ENCODE peak calls at places on chromosomes 1 and 21, in six cellular contexts. Q is fibroblast of the aortic adventitia; O is CD4-positive, alpha-beta T cell; D is H9; Y is BE2C; J is lung. M is an unnamed sample.

GRCh38 chr1:156738407-156738806 is 2.5 kb downstream of the MRPL24 start:
- DNase-seq in Q (no peak), O (no peak), D (no peak), Y (no peak), J (no peak), M (no peak)

GRCh38 chr1:43305926-43306687 is 5.3 kb downstream of the TIE1 start:
- DNase-seq in Q (no peak), O (no peak), D (no peak), Y (no peak), J (no peak), M (no peak)

GRCh38 chr21:29737188-29737587 is 202.6 kb downstream of the GRIK1 start:
- DNase-seq in Q (peak), O (no peak), D (no peak), Y (no peak), J (no peak), M (no peak)

GRCh38 chr1:37922767-37923550 is 23.9 kb downstream of the INPP5B start:
- DNase-seq in Q (no peak), O (no peak), D (no peak), Y (no peak), J (no peak), M (no peak)

GRCh38 chr21:40102682-40103081 is 235.4 kb downstream of the PCP4 start:
- DNase-seq in Q (no peak), O (no peak), D (no peak), Y (no peak), J (no peak), M (no peak)

GRCh38 chr1:5659606-5660005 is 332.6 kb downstream of the NPHP4 start:
- DNase-seq in Q (no peak), O (no peak), D (no peak), Y (no peak), J (no peak), M (no peak)

GRCh38 chr1:240239309-240239708 is 147.6 kb downstream of the FMN2 start:
- DNase-seq in Q (no peak), O (no peak), D (no peak), Y (no peak), J (no peak), M (no peak)

GRCh38 chr1:247829651-247830050 is 5.7 kb upstream of the OR14A16 start:
- DNase-seq in Q (no peak), O (no peak), D (no peak), Y (no peak), J (no peak), M (no peak)

GRCh38 chr1:37125295-37125694 is 91.0 kb upstream of the GRIK3 start:
- DNase-seq in Q (no peak), O (no peak), D (no peak), Y (no peak), J (no peak), M (no peak)

GRCh38 chr1:188117436-188117835 is 1288.7 kb downstream of the PLA2G4A start:
- DNase-seq in Q (no peak), O (no peak), D (no peak), Y (no peak), J (no peak), M (no peak)

GRCh38 chr1:226945106-226945857 is 5.2 kb downstream of the COQ8A start:
- DNase-seq in Q (no peak), O (no peak), D (peak), Y (no peak), J (no peak), M (no peak)

GRCh38 chr1:54227091-54227602 is 27.2 kb downstream of the MRPL37 start:
- DNase-seq in Q (no peak), O (no peak), D (no peak), Y (peak), J (no peak), M (no peak)

GRCh38 chr21:44296103-44296519 is 3.7 kb upstream of the PFKL start:
- DNase-seq in Q (no peak), O (no peak), D (no peak), Y (no peak), J (no peak), M (no peak)

GRCh38 chr1:156550346-156550745 is 22.0 kb downstream of the IQGAP3 start:
- DNase-seq in Q (no peak), O (no peak), D (no peak), Y (no peak), J (no peak), M (no peak)

GRCh38 chr1:9078035-9078948 is 8.9 kb upstream of the SLC2A5 start:
- DNase-seq in Q (no peak), O (no peak), D (no peak), Y (no peak), J (no peak), M (no peak)

GRCh38 chr1:234601217-234602017 is 8.6 kb downstream of the IRF2BP2 start:
- DNase-seq in Q (peak), O (no peak), D (no peak), Y (peak), J (no peak), M (no peak)

GRCh38 chr1:223176437-223176836 is 33.4 kb upstream of the TLR5 start:
- DNase-seq in Q (no peak), O (no peak), D (no peak), Y (no peak), J (no peak), M (no peak)

GRCh38 chr1:223175633-223176032 is 32.6 kb upstream of the TLR5 start:
- DNase-seq in Q (no peak), O (no peak), D (no peak), Y (no peak), J (no peak), M (no peak)

GRCh38 chr1:223177681-223178080 is 34.6 kb upstream of the TLR5 start:
- DNase-seq in Q (no peak), O (no peak), D (no peak), Y (no peak), J (peak), M (no peak)

GRCh38 chr1:223179280-223179679 is 36.2 kb upstream of the TLR5 start:
- DNase-seq in Q (no peak), O (no peak), D (no peak), Y (no peak), J (no peak), M (no peak)

DNA sequence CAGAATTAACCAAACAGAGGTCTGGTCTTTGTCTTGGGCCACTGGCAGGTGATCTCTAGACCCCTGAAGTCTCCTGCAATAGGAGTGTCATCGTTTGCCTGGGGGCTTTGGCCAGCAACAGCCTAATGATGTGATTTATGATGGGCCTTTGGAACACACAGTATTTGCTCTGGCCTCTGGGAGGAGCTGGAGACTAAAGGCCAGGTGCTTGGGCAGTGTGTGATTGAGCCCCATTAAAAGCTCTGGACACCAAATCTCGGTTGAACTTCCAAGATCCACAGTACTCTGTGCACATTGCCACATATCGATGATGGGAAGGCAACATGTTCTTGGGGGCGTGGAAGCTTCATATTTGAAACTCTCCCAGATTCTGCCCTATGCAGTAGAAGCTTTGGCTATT is 32.0 kb upstream of the TLR5 start:
- DNase-seq in Q (peak), O (no peak), D (no peak), Y (no peak), J (no peak), M (peak)
- TF ChIP-seq CTCF in Q (peak), O (no peak), D (peak), Y (peak), J (no peak), M (peak)

GRCh38 chr1:2330511-2331199 is 60.7 kb downstream of the MORN1 start:
- DNase-seq in Q (peak), O (no peak), D (no peak), Y (no peak), J (peak), M (no peak)
- TF ChIP-seq CTCF in Q (peak), O (no peak), D (no peak), Y (no peak), J (no peak), M (no peak)

DNA sequence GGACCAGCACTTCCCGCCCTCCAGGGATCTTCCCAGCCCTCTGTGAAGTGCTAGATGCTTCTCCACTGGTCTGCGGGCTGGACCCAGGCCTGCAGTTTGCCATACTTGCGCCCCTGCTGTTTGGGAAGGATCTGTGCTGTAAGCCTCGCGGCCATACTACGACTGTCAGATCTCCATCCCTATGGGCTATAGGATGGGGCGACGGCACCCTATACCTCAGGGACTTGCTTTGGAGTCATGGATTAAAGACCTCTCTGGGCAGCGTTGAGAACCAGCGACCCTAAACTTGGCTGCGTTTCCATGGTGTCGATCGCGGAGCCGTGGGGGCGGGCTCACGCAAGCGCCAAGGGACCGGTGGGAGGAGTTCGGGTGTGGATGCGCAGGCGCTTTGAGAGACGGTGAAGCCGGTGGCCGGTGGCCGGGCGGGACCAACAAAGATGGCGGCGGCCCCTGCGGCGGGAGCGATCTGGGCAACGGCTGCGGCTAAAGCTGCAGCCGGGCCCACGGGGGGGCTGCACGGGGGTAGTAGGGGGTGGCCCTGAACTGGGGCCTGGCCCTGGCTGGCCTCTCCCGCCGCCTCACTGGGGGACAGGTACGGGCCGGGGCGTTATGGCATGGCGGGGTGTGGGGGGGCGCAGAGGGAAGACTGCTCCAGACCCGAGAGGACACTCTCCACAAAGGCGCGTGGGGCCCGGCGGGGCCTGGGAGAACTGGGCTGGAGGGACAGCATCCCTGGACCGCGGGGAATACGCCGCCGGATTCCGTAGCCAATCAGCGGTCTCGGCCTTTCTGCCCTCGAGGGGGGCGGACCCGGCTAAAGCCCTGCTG is at the start of gene USP21:
- DNase-seq in Q (peak), O (peak), D (peak), Y (peak), J (peak), M (peak)
- TF ChIP-seq CTCF in Q (peak), O (no peak), D (peak), Y (peak), J (no peak), M (no peak)

DNA sequence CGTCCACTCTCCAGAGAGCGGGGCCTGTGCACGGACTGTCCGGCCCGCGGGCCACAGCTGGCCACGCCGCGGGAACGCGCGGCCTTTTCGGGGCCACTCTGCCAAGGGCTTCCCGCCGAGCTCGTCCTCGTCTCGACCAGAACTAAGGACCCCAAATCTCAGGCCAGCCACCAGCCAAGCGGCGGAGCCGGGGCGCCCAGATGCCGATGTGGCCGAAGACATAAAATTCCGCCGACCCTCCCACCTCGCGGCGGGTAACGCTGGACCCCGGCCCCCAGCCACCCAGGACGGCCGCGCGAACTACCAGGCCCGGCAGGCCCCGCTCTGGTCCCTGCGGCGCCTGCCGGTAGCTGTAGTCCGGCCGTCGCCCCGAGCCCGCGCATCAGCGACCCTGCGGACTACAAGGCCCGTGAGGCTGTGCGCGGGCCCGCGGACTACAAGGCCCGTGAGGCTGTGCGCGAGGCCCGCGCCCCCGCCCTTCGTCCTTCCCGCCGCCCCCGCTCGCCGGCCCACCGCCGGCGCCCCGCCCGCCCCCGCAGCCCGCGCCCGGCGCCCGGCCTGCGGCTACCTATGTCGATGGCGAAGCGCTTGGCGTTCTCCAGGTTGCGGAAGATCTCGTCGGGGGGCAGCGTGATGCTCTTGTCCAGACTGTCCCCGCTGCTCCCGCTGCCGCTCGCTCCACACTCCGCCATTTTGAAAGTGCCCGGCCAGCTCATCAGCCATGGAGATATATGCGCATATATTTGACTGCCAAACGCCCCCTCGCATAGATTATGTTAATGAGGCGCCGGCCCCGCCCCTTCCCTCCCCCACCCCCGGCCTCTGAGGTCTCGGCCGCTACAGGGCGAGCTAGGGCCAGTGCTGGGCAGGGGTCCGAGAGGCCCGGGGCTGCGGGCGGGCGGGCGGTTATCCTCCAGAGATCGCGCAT is at the start of gene PANK4:
- DNase-seq in Q (peak), O (peak), D (peak), Y (peak), J (peak), M (peak)
- TF ChIP-seq CTCF in Q (peak), O (no peak), D (no peak), Y (no peak), J (no peak), M (no peak)

GRCh38 chr1:27672750-27673112 is 739 bp upstream of the IFI6 start:
- DNase-seq in Q (peak), O (no peak), D (no peak), Y (no peak), J (no peak), M (no peak)
- TF ChIP-seq CTCF in Q (no peak), O (no peak), D (no peak), Y (no peak), J (no peak), M (no peak)

GRCh38 chr1:184164529-184164928 is 113.0 kb downstream of the TSEN15 start:
- DNase-seq in Q (no peak), O (no peak), D (no peak), Y (no peak), J (no peak), M (no peak)
- TF ChIP-seq CTCF in Q (no peak), O (no peak), D (no peak), Y (no peak), J (no peak), M (no peak)

DNA sequence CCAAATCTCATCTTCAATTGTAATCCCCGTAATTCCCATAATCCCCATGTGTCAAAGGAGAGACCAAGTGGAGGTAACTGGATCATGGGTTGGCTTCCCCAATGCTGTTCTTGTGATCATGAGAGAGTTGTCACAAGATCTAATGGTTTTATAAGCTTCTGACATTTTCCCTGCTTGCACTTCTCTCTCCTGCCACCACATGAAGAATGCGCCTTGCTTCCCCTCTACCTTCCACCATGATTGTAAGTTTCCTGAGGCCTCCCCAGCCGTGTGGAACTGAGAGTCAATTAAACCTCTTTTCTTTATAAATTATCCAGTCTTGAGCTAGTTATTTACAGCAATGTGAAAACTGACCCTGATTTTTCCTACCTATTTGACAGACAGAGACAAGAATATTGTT is 162.5 kb upstream of the SYT6 start:
- DNase-seq in Q (no peak), O (no peak), D (no peak), Y (no peak), J (no peak), M (no peak)
- TF ChIP-seq CTCF in Q (no peak), O (no peak), D (peak), Y (peak), J (no peak), M (no peak)

M was measured in nephron progenitor cell.